ENCODE peak calls at places on chromosome 7, in four cellular contexts. One of them, this sample, is unnamed.

GRCh38 chr7:22586806-22587180 is 86.8 kb upstream of the STEAP1B start:
- DNase-seq in breast epithelium: no peak
- DNase-seq in GM06990: no peak
- DNase-seq in kidney: no peak
- DNase-seq in this sample: no peak

GRCh38 chr7:46386428-46387399 is 465.6 kb upstream of the IGFBP3 start:
- DNase-seq in kidney: no peak
- DNase-seq in GM06990: no peak
- DNase-seq in breast epithelium: no peak
- DNase-seq in this sample: no peak

GRCh38 chr7:132380065-132380464 is 196.2 kb downstream of the PLXNA4 start:
- DNase-seq in breast epithelium: no peak
- DNase-seq in GM06990: no peak
- DNase-seq in kidney: peak; percentile 84
- DNase-seq in this sample: no peak

GRCh38 chr7:44608916-44609648 is 2.7 kb downstream of the OGDH start:
- DNase-seq in breast epithelium: no peak
- DNase-seq in GM06990: no peak
- DNase-seq in kidney: no peak
- DNase-seq in this sample: no peak

GRCh38 chr7:132232394-132232793 is 343.9 kb downstream of the PLXNA4 start:
- DNase-seq in breast epithelium: no peak
- DNase-seq in GM06990: no peak
- DNase-seq in kidney: no peak
- DNase-seq in this sample: no peak

GRCh38 chr7:24477807-24478655 is 95.2 kb upstream of the PALS2 start:
- DNase-seq in kidney: no peak
- DNase-seq in breast epithelium: no peak
- DNase-seq in GM06990: no peak
- DNase-seq in this sample: no peak

GRCh38 chr7:6623589-6624245 is 8.3 kb downstream of the ZNF853 start:
- DNase-seq in kidney: no peak
- DNase-seq in GM06990: no peak
- DNase-seq in breast epithelium: no peak
- DNase-seq in this sample: no peak

GRCh38 chr7:84218681-84219080 is 24.1 kb upstream of the SEMA3A start:
- DNase-seq in kidney: no peak
- DNase-seq in breast epithelium: no peak
- DNase-seq in GM06990: no peak
- DNase-seq in this sample: no peak

GRCh38 chr7:158705234-158705890 is 758 bp upstream of the NCAPG2 start:
- DNase-seq in breast epithelium: no peak
- DNase-seq in kidney: no peak
- DNase-seq in GM06990: no peak
- DNase-seq in this sample: no peak

GRCh38 chr7:139457153-139457946 is 26.1 kb downstream of the KLRG2 start:
- DNase-seq in kidney: peak; percentile 54
- DNase-seq in GM06990: no peak
- DNase-seq in breast epithelium: no peak
- DNase-seq in this sample: no peak

GRCh38 chr7:48107926-48108472 is 18.9 kb downstream of the UPP1 start:
- DNase-seq in GM06990: no peak
- DNase-seq in breast epithelium: no peak
- DNase-seq in kidney: peak; percentile 74
- DNase-seq in this sample: no peak

GRCh38 chr7:141945356-141945755 is 1.4 kb downstream of the CLEC5A start:
- DNase-seq in breast epithelium: no peak
- DNase-seq in GM06990: no peak
- DNase-seq in kidney: no peak
- DNase-seq in this sample: no peak

GRCh38 chr7:96034940-96035727 is 262.8 kb downstream of the DYNC1I1 start:
- DNase-seq in breast epithelium: no peak
- DNase-seq in GM06990: no peak
- DNase-seq in kidney: no peak
- DNase-seq in this sample: no peak

GRCh38 chr7:21338728-21339164 is 89.1 kb upstream of the SP4 start:
- DNase-seq in GM06990: no peak
- DNase-seq in breast epithelium: no peak
- DNase-seq in kidney: no peak
- DNase-seq in this sample: no peak

GRCh38 chr7:96321670-96322372 is at the start of gene SLC25A13:
- DNase-seq in GM06990: peak; percentile 87
- DNase-seq in breast epithelium: peak; percentile 75
- DNase-seq in kidney: peak; percentile 98
- DNase-seq in this sample: peak; percentile 95

GRCh38 chr7:47765373-47765979 is 182.8 kb downstream of the PKD1L1 start:
- DNase-seq in GM06990: no peak
- DNase-seq in breast epithelium: no peak
- DNase-seq in kidney: no peak
- DNase-seq in this sample: no peak

GRCh38 chr7:32206488-32206887 is 136.3 kb upstream of the PDE1C start:
- DNase-seq in GM06990: no peak
- DNase-seq in kidney: no peak
- DNase-seq in breast epithelium: no peak
- DNase-seq in this sample: no peak

GRCh38 chr7:84248267-84248666 is 53.7 kb upstream of the SEMA3A start:
- DNase-seq in GM06990: no peak
- DNase-seq in kidney: no peak
- DNase-seq in breast epithelium: no peak
- DNase-seq in this sample: no peak

GRCh38 chr7:129489491-129489890 is 12.8 kb upstream of the SMKR1 start:
- DNase-seq in kidney: no peak
- DNase-seq in breast epithelium: no peak
- DNase-seq in GM06990: no peak
- DNase-seq in this sample: no peak

DNA sequence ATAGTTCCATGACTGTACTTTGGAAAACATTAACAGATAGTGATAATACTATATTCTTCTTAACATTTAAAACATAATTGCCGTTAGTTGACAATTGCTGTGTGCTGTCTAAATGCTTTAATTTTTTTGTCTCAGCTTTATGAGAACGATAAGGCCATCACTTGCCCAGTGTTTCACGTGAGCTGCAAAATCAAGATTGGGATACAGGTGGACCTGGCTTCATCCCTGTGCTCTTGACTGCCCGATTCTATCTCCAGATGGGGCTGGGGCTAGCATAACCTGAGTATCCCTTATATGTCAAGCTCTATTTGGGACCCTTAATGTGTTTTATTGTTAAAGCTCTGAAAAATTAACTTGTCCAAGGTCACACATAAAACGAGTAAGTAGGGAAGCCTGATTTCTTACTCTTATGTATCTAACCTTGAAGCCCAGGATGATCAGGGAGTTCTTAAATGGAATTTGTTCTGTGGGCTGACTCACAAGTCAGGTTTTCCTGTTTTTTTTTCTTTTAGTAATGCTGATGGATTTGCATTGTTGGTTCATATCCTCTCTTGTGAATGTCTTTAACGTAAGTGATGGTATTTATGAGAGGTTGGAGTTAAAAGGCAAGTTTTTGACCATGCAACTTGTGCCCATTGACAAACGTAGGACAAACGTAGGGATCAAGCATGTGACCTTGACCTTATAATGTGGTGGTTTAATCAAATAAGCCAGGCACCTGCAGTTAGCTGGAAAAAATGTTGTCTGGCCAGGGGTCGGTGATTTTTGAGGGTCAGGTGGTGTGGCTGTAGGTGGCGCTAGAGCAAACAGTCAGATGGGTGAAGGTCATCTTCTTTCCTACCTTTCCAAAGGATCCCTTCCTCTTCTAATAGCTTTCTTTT is 3.6 kb downstream of the PRKAR2B start:
- DNase-seq in GM06990: no peak
- DNase-seq in breast epithelium: no peak
- DNase-seq in kidney: no peak
- DNase-seq in this sample: no peak
- TF ChIP-seq CTCF in GM06990: peak; percentile 18
- TF ChIP-seq CTCF in breast epithelium: no peak
- TF ChIP-seq CTCF in kidney: no peak
- TF ChIP-seq CTCF in this sample: no peak

GRCh38 chr7:156816943-156817572 is 75.9 kb downstream of the LMBR1 start:
- DNase-seq in GM06990: no peak
- DNase-seq in kidney: no peak
- DNase-seq in breast epithelium: no peak
- DNase-seq in this sample: peak; percentile 25
- TF ChIP-seq CTCF in GM06990: peak; percentile 35
- TF ChIP-seq CTCF in kidney: peak; percentile 20
- TF ChIP-seq CTCF in breast epithelium: peak; percentile 27
- TF ChIP-seq CTCF in this sample: peak; percentile 6

GRCh38 chr7:86815556-86815955 is 171.8 kb downstream of the GRM3 start:
- DNase-seq in breast epithelium: no peak
- DNase-seq in kidney: no peak
- DNase-seq in GM06990: no peak
- DNase-seq in this sample: no peak

GRCh38 chr7:86818903-86819302 is 175.2 kb downstream of the GRM3 start:
- DNase-seq in kidney: no peak
- DNase-seq in GM06990: no peak
- DNase-seq in breast epithelium: no peak
- DNase-seq in this sample: no peak

GRCh38 chr7:86814980-86815379 is 171.3 kb downstream of the GRM3 start:
- DNase-seq in breast epithelium: no peak
- DNase-seq in GM06990: no peak
- DNase-seq in kidney: no peak
- DNase-seq in this sample: no peak
- TF ChIP-seq CTCF in breast epithelium: no peak
- TF ChIP-seq CTCF in GM06990: peak; percentile 69
- TF ChIP-seq CTCF in kidney: no peak
- TF ChIP-seq CTCF in this sample: peak; percentile 47

DNA sequence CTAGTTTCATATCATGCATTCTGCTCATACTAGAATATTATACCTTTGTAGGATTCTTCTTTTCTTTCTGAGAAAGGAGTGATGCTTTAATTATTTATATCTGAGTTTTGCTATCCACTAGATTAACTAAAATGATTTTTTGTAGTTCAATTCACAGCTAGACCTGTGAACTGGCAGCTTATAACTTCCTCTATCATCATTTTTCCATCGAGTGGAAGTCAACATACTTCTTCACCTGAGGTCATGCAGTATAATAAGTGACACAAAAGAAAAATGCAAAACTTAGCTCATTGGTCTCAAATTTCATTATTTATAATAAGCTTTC is 8.0 kb downstream of the LRRN3 start:
- DNase-seq in GM06990: no peak
- DNase-seq in kidney: no peak
- DNase-seq in breast epithelium: no peak
- DNase-seq in this sample: no peak
- TF ChIP-seq CTCF in GM06990: no peak
- TF ChIP-seq CTCF in kidney: no peak
- TF ChIP-seq CTCF in breast epithelium: no peak
- TF ChIP-seq CTCF in this sample: no peak

This sample was measured in GM13976.